ENCODE peak calls at places on chromosomes 13 and 19, in five cellular contexts. V is AG09319, M is NCI-H1105, G is neural progenitor cell, F is activated T-helper 1 cell treated with Interleukin-2 at 50 U/mL for 16 hours. C is an unnamed sample.

GRCh38 chr19:17555929-17556813 is 722 bp downstream of the COLGALT1 start:
- DNase-seq in G (peak), M (no peak), V (no peak), F (no peak), C (no peak)

GRCh38 chr13:84137292-84137691 is 255.0 kb upstream of the SLITRK1 start:
- DNase-seq in V (no peak), F (peak), M (no peak), G (no peak), C (no peak)

GRCh38 chr19:44182145-44182544 is 17.2 kb downstream of the ZNF226 start:
- DNase-seq in M (no peak), F (no peak), G (no peak), V (no peak), C (no peak)

GRCh38 chr13:107574517-107575215 is 640.7 kb downstream of the LIG4 start:
- DNase-seq in G (no peak), F (no peak), M (no peak), V (no peak), C (no peak)

GRCh38 chr13:36428083-36428482 is 4.2 kb upstream of the CCNA1 start:
- DNase-seq in M (no peak), V (no peak), G (no peak), F (no peak), C (no peak)

GRCh38 chr13:85508683-85509329 is 290.4 kb downstream of the SLITRK6 start:
- DNase-seq in F (no peak), V (no peak), G (no peak), M (no peak), C (no peak)

GRCh38 chr13:19818223-19818842 is 35.6 kb upstream of the PSPC1 start:
- DNase-seq in V (no peak), M (no peak), F (no peak), G (peak), C (peak)

GRCh38 chr13:31913459-31913858 is 118.1 kb upstream of the FRY start:
- DNase-seq in G (no peak), F (no peak), M (no peak), V (peak), C (no peak)

GRCh38 chr19:50252111-50252886 is 48.9 kb downstream of the MYH14 start:
- DNase-seq in V (no peak), M (no peak), G (peak), F (no peak), C (peak)

GRCh38 chr19:32669205-32669785 is 5.7 kb downstream of the ANKRD27 start:
- DNase-seq in M (no peak), G (no peak), F (no peak), V (no peak), C (no peak)

GRCh38 chr13:29771247-29771646 is 79.2 kb downstream of the UBL3 start:
- DNase-seq in G (peak), V (no peak), M (no peak), F (no peak), C (peak)

GRCh38 chr19:20333508-20333907 is 166.5 kb downstream of the ZNF486 start:
- DNase-seq in V (no peak), G (no peak), F (no peak), M (no peak), C (no peak)

GRCh38 chr13:102355251-102355650 is 46.6 kb downstream of the FGF14 start:
- DNase-seq in M (no peak), G (no peak), F (no peak), V (no peak), C (no peak)

GRCh38 chr13:98752942-98753290 is 444 bp upstream of the SLC15A1 start:
- DNase-seq in G (no peak), V (no peak), M (no peak), F (no peak), C (no peak)

GRCh38 chr19:29714953-29715694 is at the start of gene C19orf12:
- DNase-seq in M (peak), F (peak), V (no peak), G (peak), C (peak)

GRCh38 chr19:53537523-53538377 is at the start of gene ZNF331:
- DNase-seq in V (peak), F (peak), G (peak), M (no peak), C (peak)

GRCh38 chr19:31947436-31947835 is 398.0 kb upstream of the ZNF507 start:
- DNase-seq in F (no peak), M (no peak), G (no peak), V (no peak), C (no peak)

GRCh38 chr13:21060827-21061076 is 634 bp downstream of the LATS2 start:
- DNase-seq in F (no peak), M (no peak), G (no peak), V (no peak), C (peak)

GRCh38 chr13:23695711-23696512 is 125.7 kb downstream of the TNFRSF19 start:
- DNase-seq in V (no peak), F (peak), M (no peak), G (no peak), C (peak)

GRCh38 chr13:62250501-62251175 is 835.0 kb upstream of the PCDH20 start:
- DNase-seq in F (no peak), V (no peak), M (no peak), G (no peak), C (no peak)

GRCh38 chr19:34273121-34273845 is 18.9 kb downstream of the GARRE1 start:
- DNase-seq in F (no peak), M (no peak), V (no peak), G (no peak), C (no peak)

GRCh38 chr13:24274452-24274971 is 34.9 kb upstream of the C1QTNF9 start:
- DNase-seq in G (no peak), V (no peak), F (no peak), M (no peak), C (peak)

GRCh38 chr13:114279146-114279545 is 2.3 kb upstream of the UPF3A start:
- DNase-seq in V (no peak), G (no peak), M (no peak), F (no peak), C (no peak)

GRCh38 chr19:41306394-41306793 is 3.6 kb upstream of the CCDC97 start:
- DNase-seq in F (no peak), G (no peak), V (no peak), M (no peak), C (no peak)

GRCh38 chr19:30927705-30928104 is 421.5 kb downstream of the TSHZ3 start:
- DNase-seq in F (no peak), G (no peak), M (no peak), V (no peak), C (no peak)

GRCh38 chr13:106533940-106534843 is 1.3 kb downstream of the EFNB2 start:
- DNase-seq in M (peak), V (no peak), G (peak), F (no peak), C (peak)

GRCh38 chr19:2266183-2266993 is 10.2 kb upstream of the JSRP1 start:
- DNase-seq in V (no peak), G (no peak), M (no peak), F (no peak), C (no peak)

GRCh38 chr13:45372189-45373115 is 31.5 kb upstream of the TPT1 start:
- DNase-seq in G (no peak), M (no peak), V (peak), F (no peak), C (no peak)

GRCh38 chr13:97653741-97654140 is 219.8 kb downstream of the RAP2A start:
- DNase-seq in G (no peak), F (no peak), V (peak), M (no peak), C (no peak)

GRCh38 chr13:30464496-30465351 is 1.0 kb downstream of the HMGB1 start:
- DNase-seq in V (peak), F (peak), M (peak), G (peak), C (peak)